ENCODE peak calls at places on chromosomes 4 and X, in eight cellular contexts. Z, O, Q, T, W, I, S and C are unnamed samples.

GRCh38 chrX:8984231-8984630 is 49.7 kb downstream of the FAM9B start:
- DNase-seq in Z (no peak), O (no peak), Q (no peak), T (no peak), W (no peak), I (no peak), S (no peak), C (no peak)

GRCh38 chrX:39519213-39519544 is 578.6 kb downstream of the BCOR start:
- DNase-seq in Z (peak; percentile 38), O (no peak), Q (no peak), T (no peak), W (no peak), I (no peak), S (peak; percentile 36), C (no peak)

GRCh38 chrX:134803551-134804183 is 145.4 kb upstream of the PLAC1 start:
- DNase-seq in Z (no peak), O (no peak), Q (no peak), T (no peak), W (no peak), I (no peak), S (no peak), C (no peak)

GRCh38 chrX:8879750-8880149 is 78.6 kb upstream of the FAM9A start:
- DNase-seq in Z (peak; percentile 14), O (no peak), Q (peak; percentile 3), T (peak; percentile 11), W (no peak), I (no peak), S (no peak), C (no peak)

GRCh38 chrX:141278306-141278705 is 36.0 kb upstream of the SPANXC start:
- DNase-seq in Z (peak; percentile 22), O (no peak), Q (peak; percentile 6), T (no peak), W (no peak), I (no peak), S (no peak), C (no peak)

GRCh38 chrX:87489071-87489470 is 28.5 kb upstream of the KLHL4 start:
- DNase-seq in Z (no peak), O (no peak), Q (no peak), T (no peak), W (no peak), I (no peak), S (no peak), C (no peak)

GRCh38 chrX:21781525-21781924 is 23.6 kb upstream of the SMPX start:
- DNase-seq in Z (no peak), O (no peak), Q (peak; percentile 1), T (no peak), W (no peak), I (no peak), S (no peak), C (no peak)

GRCh38 chr4:31237242-31237641 is 517.1 kb downstream of the PCDH7 start:
- DNase-seq in Z (no peak), O (no peak), Q (no peak), T (no peak), W (peak; percentile 96), I (no peak), S (no peak), C (no peak)

GRCh38 chrX:96683997-96684338 is 674 bp upstream of the DIAPH2 start:
- DNase-seq in Z (no peak), O (no peak), Q (no peak), T (no peak), W (no peak), I (no peak), S (no peak), C (no peak)

GRCh38 chrX:132468454-132468853 is 20.4 kb downstream of the MBNL3 start:
- DNase-seq in Z (no peak), O (no peak), Q (no peak), T (no peak), W (no peak), I (no peak), S (no peak), C (no peak)

GRCh38 chrX:132474522-132474921 is 14.3 kb downstream of the MBNL3 start:
- DNase-seq in Z (no peak), O (no peak), Q (no peak), T (no peak), W (no peak), I (no peak), S (no peak), C (no peak)

GRCh38 chrX:132467029-132467428 is 21.8 kb downstream of the MBNL3 start:
- DNase-seq in Z (no peak), O (no peak), Q (peak; percentile 25), T (no peak), W (no peak), I (no peak), S (no peak), C (no peak)

GRCh38 chrX:132470179-132470578 is 18.7 kb downstream of the MBNL3 start:
- DNase-seq in Z (no peak), O (no peak), Q (no peak), T (no peak), W (no peak), I (no peak), S (no peak), C (no peak)

DNA sequence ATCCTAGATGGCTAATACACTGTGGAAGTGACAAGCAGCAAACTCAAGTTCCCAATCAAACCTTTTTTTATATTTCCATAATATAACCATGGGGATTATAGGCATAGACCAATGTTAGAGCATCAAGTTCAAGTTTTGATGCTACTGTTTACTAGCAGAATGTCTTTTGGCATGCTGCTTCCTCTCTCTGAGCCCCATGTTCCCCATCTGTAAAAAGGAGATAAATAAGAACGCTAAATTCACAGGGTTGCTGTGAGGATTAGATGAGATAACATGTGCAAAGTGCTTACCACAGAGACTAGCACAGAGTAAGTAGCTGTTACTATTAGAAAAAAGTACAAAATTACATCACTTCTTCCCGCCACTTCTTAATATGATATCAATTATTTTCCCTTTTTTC is 18.0 kb downstream of the MBNL3 start:
- DNase-seq in Z (no peak), O (no peak), Q (no peak), T (no peak), W (no peak), I (no peak), S (no peak), C (no peak)
- H3K4me3 ChIP-seq in Z (no peak overlapping the region), O (no peak overlapping the region), Q (no peak overlapping the region), T (no peak overlapping the region), W (no peak overlapping the region), I (no peak overlapping the region), S (no peak overlapping the region), C (no peak overlapping the region)

GRCh38 chr4:2944091-2944482 is 19.1 kb downstream of the NOP14 start:
- DNase-seq in Z (no peak), O (peak; percentile 7), Q (no peak), T (no peak), W (no peak), I (no peak), S (no peak), C (no peak)

GRCh38 chr4:2941138-2942036 is 21.8 kb downstream of the NOP14 start:
- DNase-seq in Z (peak; percentile 12), O (peak; percentile 14), Q (no peak), T (peak; percentile 7), W (no peak), I (no peak), S (no peak), C (peak; percentile 25)

GRCh38 chr4:2942037-2942531 is 21.1 kb downstream of the NOP14 start:
- DNase-seq in Z (peak; percentile 11), O (peak; percentile 13), Q (no peak), T (peak; percentile 11), W (no peak), I (no peak), S (no peak), C (peak; percentile 14)

GRCh38 chr4:2943364-2944090 is 19.7 kb downstream of the NOP14 start:
- DNase-seq in Z (no peak), O (peak; percentile 13), Q (no peak), T (no peak), W (no peak), I (no peak), S (no peak), C (peak; percentile 37)

DNA sequence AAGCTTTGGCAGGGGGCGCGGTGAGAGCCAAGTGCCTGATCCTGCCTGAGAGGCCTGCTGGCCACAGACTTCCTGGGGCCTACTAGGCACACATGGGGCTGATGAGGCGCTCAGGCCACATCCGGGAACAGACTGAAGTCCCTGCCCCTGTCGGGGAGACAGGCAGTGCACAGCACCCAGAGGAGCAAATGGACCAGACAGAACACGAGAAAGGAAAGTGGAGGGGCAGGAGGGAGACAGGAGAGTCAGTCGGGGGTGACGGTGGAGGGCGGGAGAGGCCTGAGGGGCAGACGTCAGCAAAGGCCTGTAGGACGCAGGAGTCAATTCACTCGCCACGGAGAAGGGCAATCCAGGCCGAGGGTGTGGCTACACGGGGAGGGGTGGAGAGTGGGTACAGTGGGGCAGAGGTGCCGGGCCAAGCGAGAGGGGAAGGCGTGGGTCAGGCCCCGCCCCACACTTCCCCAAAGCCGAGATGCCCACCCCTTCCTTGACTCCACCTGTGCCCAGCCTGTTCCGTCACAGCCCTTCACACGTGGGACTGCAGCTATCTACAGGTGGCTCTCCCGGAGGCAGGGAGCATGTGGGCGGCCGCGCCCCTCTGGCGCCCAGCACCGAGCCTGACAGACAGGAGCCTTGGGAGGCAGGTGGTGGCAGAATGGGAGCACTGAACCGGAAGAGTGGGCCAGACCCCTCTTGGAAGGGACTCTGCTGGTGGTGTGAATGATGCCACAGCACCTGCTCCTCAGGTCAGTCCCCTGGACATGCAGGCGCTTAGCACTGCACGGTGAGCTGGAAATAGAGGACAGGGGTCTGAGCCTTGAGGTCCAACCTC is 20.5 kb downstream of the NOP14 start:
- DNase-seq in Z (no peak), O (peak; percentile 24), Q (no peak), T (peak; percentile 86), W (no peak), I (no peak), S (no peak), C (peak; percentile 49)
- TF ChIP-seq POLR2A in Z (no peak), O (no peak), Q (no peak), T (peak; percentile 49), W (no peak), I (no peak), S (no peak), C (no peak)

GRCh38 chr4:36230523-36230922 is 13.8 kb downstream of the ARAP2 start:
- DNase-seq in Z (no peak), O (no peak), Q (no peak), T (no peak), W (no peak), I (no peak), S (no peak), C (no peak)

GRCh38 chr4:36233567-36234266 is 10.6 kb downstream of the ARAP2 start:
- DNase-seq in Z (no peak), O (no peak), Q (no peak), T (no peak), W (no peak), I (no peak), S (no peak), C (no peak)

GRCh38 chr4:36236159-36236558 is 8.2 kb downstream of the ARAP2 start:
- DNase-seq in Z (no peak), O (no peak), Q (no peak), T (no peak), W (no peak), I (no peak), S (no peak), C (no peak)

GRCh38 chr4:36237366-36238353 is 6.7 kb downstream of the ARAP2 start:
- DNase-seq in Z (no peak), O (no peak), Q (no peak), T (no peak), W (no peak), I (no peak), S (no peak), C (no peak)

GRCh38 chr4:36235306-36235705 is 9.0 kb downstream of the ARAP2 start:
- DNase-seq in Z (no peak), O (no peak), Q (peak; percentile 7), T (no peak), W (no peak), I (no peak), S (no peak), C (no peak)
- TF ChIP-seq CTCF in Z (no peak), O (no peak), Q (no peak), T (no peak), W (no peak), I (no peak), S (no peak), C (no peak)

GRCh38 chr4:113978561-113979156 is 788 bp downstream of the ARSJ start:
- DNase-seq in Z (peak; percentile 22), O (peak; percentile 46), Q (peak; percentile 18), T (no peak), W (no peak), I (no peak), S (peak; percentile 43), C (no peak)
- H3K4me3 ChIP-seq in Z (peak overlapping the region; percentile 75), O (peak overlapping the region; percentile 50), Q (peak overlapping the region; percentile 73), T (peak overlapping the region; percentile 68), W (peak overlapping the region; percentile 65), I (peak overlapping the region; percentile 44), S (peak overlapping the region; percentile 59), C (peak overlapping the region; percentile 67)